ENCODE peak calls at places on chromosomes 3 and 15, in five cellular contexts. E is HepG2, G is H1, M is GM12878, Z is HEK293T. D is an unnamed sample.

GRCh38 chr15:50764331-50765201 is 940 bp downstream of the SPPL2A start:
- DNase-seq in M (peak; percentile 43), Z (peak; percentile 9), G (no peak), E (no peak), D (no peak)

GRCh38 chr15:99264125-99264524 is 12.8 kb downstream of the LRRC28 start:
- DNase-seq in E (no peak), G (no peak), Z (no peak), M (no peak), D (no peak)

GRCh38 chr3:12926660-12927059 is 85.3 kb upstream of the RPL32 start:
- DNase-seq in E (no peak), M (no peak), Z (no peak), G (no peak), D (no peak)

GRCh38 chr3:123448503-123449091 is at the start of gene ADCY5:
- DNase-seq in M (no peak), Z (peak; percentile 33), E (no peak), G (no peak), D (no peak)

GRCh38 chr15:55532944-55533343 is 24.9 kb upstream of the DNAAF4 start:
- DNase-seq in Z (no peak), E (no peak), G (no peak), M (no peak), D (no peak)

GRCh38 chr15:85581495-85581894 is 201.1 kb downstream of the AKAP13 start:
- DNase-seq in E (no peak), Z (no peak), G (no peak), M (no peak), D (no peak)

GRCh38 chr3:157782236-157782635 is 279.0 kb upstream of the VEPH1 start:
- DNase-seq in Z (no peak), G (no peak), M (no peak), E (no peak), D (no peak)

GRCh38 chr3:111619833-111620232 is 24.7 kb upstream of the ZBED2 start:
- DNase-seq in Z (no peak), M (no peak), G (no peak), E (no peak), D (no peak)

GRCh38 chr15:49604625-49605409 is 15.8 kb downstream of the FAM227B start:
- DNase-seq in M (no peak), Z (no peak), E (no peak), G (no peak), D (no peak)

GRCh38 chr3:54628888-54629368 is 298.9 kb downstream of the LRTM1 start:
- DNase-seq in G (no peak), Z (no peak), E (no peak), M (no peak), D (no peak)

GRCh38 chr3:134516905-134517304 is 31.0 kb downstream of the CEP63 start:
- DNase-seq in M (no peak), Z (no peak), E (no peak), G (no peak), D (no peak)

GRCh38 chr15:101087172-101087769 is 164.6 kb downstream of the CHSY1 start:
- DNase-seq in Z (no peak), M (no peak), G (no peak), E (no peak), D (no peak)

GRCh38 chr15:85889956-85890619 is 95.4 kb upstream of the KLHL25 start:
- DNase-seq in G (no peak), Z (no peak), E (no peak), M (no peak), D (no peak)

GRCh38 chr15:74251187-74251811 is 15.2 kb downstream of the CCDC33 start:
- DNase-seq in G (no peak), M (no peak), Z (no peak), E (no peak), D (no peak)

GRCh38 chr3:25235033-25235432 is 193.0 kb upstream of the RARB start:
- DNase-seq in E (no peak), Z (no peak), M (no peak), G (no peak), D (no peak)

GRCh38 chr3:135895734-135896121 is 69.8 kb upstream of the PPP2R3A start:
- DNase-seq in M (no peak), E (no peak), G (no peak), Z (no peak), D (no peak)

GRCh38 chr3:129695203-129695602 is 88.7 kb upstream of the PLXND1 start:
- DNase-seq in E (no peak), G (no peak), M (no peak), Z (no peak), D (no peak)

GRCh38 chr3:8529738-8530525 is 28.3 kb downstream of the LMCD1 start:
- DNase-seq in E (no peak), G (no peak), Z (no peak), M (no peak), D (peak; percentile 18)

GRCh38 chr15:57541805-57542504 is 49.7 kb upstream of the MYZAP start:
- DNase-seq in M (no peak), E (peak; percentile 44), G (no peak), Z (peak; percentile 53), D (no peak)

GRCh38 chr3:153162513-153163348 is 705 bp downstream of the RAP2B start:
- DNase-seq in G (no peak), M (no peak), E (no peak), Z (peak; percentile 24), D (no peak)

GRCh38 chr15:66023322-66023972 is 154.2 kb downstream of the RAB11A start:
- DNase-seq in G (no peak), E (no peak), M (no peak), Z (no peak), D (no peak)

GRCh38 chr15:29031502-29032228 is 145.9 kb downstream of the APBA2 start:
- DNase-seq in Z (no peak), M (no peak), G (no peak), E (no peak), D (no peak)

GRCh38 chr3:146715176-146715575 is 110.0 kb upstream of the PLSCR5 start:
- DNase-seq in M (no peak), E (no peak), Z (no peak), G (no peak), D (no peak)

GRCh38 chr3:109161487-109162108 is 25.1 kb downstream of the C3orf85 start:
- DNase-seq in G (no peak), E (peak; percentile 46), Z (no peak), M (no peak), D (no peak)

GRCh38 chr3:183491923-183492848 is 63.3 kb downstream of the KLHL6 start:
- DNase-seq in M (no peak), Z (no peak), E (no peak), G (no peak), D (no peak)

DNA sequence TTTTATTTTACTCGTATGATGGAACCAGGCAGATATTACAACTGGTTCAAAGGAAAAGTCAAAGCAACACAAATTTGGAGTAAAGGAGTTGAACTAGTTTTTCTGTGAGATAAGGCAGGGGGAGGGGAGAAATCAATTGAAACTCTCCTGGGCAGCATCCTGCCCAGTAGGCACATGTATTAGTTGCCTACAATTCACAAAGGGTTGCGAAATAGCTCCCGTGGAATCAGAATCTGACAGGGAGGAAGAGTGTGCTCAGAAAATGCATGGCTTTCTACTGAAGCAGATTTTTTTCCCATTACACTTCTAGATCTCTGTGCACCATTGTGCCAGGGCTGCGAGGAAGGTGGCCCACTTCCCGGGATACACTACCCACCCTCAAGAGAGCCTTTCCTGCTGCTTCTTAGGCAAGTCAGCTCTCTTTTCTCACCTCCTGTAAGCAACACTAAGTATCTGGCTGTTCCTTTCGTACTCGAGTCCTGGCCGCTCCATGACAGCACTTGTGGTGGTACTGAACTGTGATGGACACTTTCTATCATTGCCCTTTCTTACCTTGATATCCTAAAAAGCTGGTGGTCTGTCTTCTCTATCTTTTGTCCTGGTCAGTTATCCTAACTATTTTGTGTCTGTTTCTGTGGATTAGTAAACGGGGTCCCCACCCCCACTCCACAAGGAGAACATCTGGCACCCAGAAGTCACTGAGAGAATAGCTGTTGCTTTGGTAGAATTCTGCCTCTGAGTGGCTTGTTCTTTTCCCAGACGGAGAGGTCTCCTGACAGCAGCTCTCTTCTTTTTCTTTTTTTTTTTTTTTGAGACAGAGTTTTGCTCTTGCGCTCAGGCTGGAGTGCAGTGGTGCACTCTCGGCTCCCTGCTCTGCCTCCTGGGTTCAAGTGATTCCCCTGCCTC is 74.8 kb downstream of the RPL39L start:
- DNase-seq in M (no peak), G (no peak), E (peak; percentile 65), Z (no peak), D (no peak)
- TF ChIP-seq SUZ12 in M (no peak), G (no peak), E (no peak), Z (no peak), D (no peak)

GRCh38 chr3:37114251-37115145 is 59.9 kb downstream of the LRRFIP2 start:
- DNase-seq in G (no peak), E (no peak), M (no peak), Z (no peak), D (no peak)

GRCh38 chr3:37116998-37117397 is 57.4 kb downstream of the LRRFIP2 start:
- DNase-seq in E (no peak), M (no peak), Z (no peak), G (no peak), D (no peak)

GRCh38 chr3:37112987-37113386 is 61.4 kb downstream of the LRRFIP2 start:
- DNase-seq in G (no peak), E (no peak), Z (no peak), M (no peak), D (no peak)

GRCh38 chr3:37117548-37117947 is 56.8 kb downstream of the LRRFIP2 start:
- DNase-seq in E (peak; percentile 32), G (no peak), Z (no peak), M (no peak), D (no peak)

GRCh38 chr3:37115451-37115850 is 58.9 kb downstream of the LRRFIP2 start:
- DNase-seq in Z (no peak), G (no peak), M (no peak), E (no peak), D (no peak)
- TF ChIP-seq SUZ12 in Z (no peak), G (no peak), M (no peak), E (no peak), D (no peak)

DNA sequence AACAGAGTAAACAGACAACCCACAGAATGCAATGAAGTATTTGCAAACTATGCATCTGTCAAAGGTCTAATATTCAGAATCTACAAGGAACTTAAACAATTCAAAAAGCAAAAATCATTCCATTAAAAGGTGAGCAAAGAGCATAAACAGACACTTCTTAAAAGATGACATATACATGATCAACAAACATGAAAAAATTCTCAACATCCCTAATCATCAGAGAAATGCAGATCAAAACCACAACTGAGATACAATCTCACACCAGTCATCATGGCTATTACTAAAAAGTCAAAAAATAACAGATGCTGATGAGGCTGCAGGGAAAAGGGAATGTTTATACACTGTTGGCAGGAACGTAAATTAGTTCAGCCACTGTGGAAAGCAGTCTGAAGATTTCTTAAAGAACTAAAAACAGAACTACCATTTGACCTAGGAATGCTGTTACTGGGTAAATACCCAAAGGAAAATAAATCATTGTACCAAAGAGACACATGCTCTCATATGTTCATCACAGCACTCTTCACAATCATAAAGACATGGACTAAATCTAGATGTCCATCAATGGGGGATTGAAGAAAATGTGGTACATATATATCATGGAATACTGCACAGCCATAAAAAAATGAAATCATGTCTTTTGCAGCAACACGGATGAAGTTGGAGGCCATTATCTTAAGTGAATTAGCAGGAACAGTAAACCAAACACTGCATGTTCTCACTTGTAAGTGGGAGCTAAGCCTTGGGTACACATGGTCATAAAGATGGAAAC is 393.3 kb upstream of the CBLB start:
- DNase-seq in Z (no peak), E (no peak), G (no peak), M (no peak), D (no peak)
- TF ChIP-seq SUZ12 in Z (no peak), E (no peak), G (no peak), M (no peak), D (no peak)

GRCh38 chr15:25790003-25790660 is 73.0 kb downstream of the ATP10A start:
- DNase-seq in G (no peak), E (no peak), M (no peak), Z (no peak), D (no peak)
- TF ChIP-seq SUZ12 in G (no peak), E (no peak), M (no peak), Z (no peak), D (no peak)